ENCODE peak calls at places on chromosomes 16 and 17, in eight cellular contexts. R is A549, I is left lung, P is mammary epithelial cell, N is prostate gland, V is cardiac muscle cell, Q is lower lobe of right lung, Z is OCI-LY7. C is an unnamed sample. For H3K4me1 and H3K9me3, the result is how much of the 10 kb centered on the place peaks cover.

GRCh38 chr16:57574086-57574485 is 31.6 kb downstream of the ADGRG5 start:
- DNase-seq in R (no peak), I (no peak), P (no peak), N (no peak), V (no peak), Q (no peak), Z (no peak), C (no peak)

GRCh38 chr17:37220609-37220953 is 155.2 kb upstream of the C17orf78 start:
- DNase-seq in R (peak), I (no peak), P (no peak), N (no peak), V (peak), Q (no peak), Z (peak), C (no peak)

GRCh38 chr17:48800626-48801217 is 16.3 kb downstream of the TTLL6 start:
- DNase-seq in R (no peak), I (no peak), P (no peak), N (no peak), V (no peak), Q (no peak), Z (no peak), C (no peak)

GRCh38 chr17:42518755-42519545 is 17.1 kb upstream of the NAGLU start:
- DNase-seq in R (peak), I (no peak), P (no peak), N (no peak), V (peak), Q (no peak), Z (no peak), C (no peak)

GRCh38 chr16:20763461-20764232 is at the start of gene ACSM3:
- DNase-seq in R (peak), I (no peak), P (peak), N (peak), V (peak), Q (no peak), Z (peak), C (peak)

GRCh38 chr17:31811021-31811565 is 48.0 kb downstream of the COPRS start:
- DNase-seq in R (no peak), I (no peak), P (no peak), N (no peak), V (peak), Q (no peak), Z (no peak), C (no peak)

GRCh38 chr17:13509561-13509960 is 92.2 kb downstream of the HS3ST3A1 start:
- DNase-seq in R (no peak), I (no peak), P (no peak), N (no peak), V (peak), Q (no peak), Z (no peak), C (no peak)

GRCh38 chr17:3002538-3003301 is 60.7 kb downstream of the OR1D5 start:
- DNase-seq in R (no peak), I (peak), P (no peak), N (no peak), V (no peak), Q (peak), Z (peak), C (peak)

DNA sequence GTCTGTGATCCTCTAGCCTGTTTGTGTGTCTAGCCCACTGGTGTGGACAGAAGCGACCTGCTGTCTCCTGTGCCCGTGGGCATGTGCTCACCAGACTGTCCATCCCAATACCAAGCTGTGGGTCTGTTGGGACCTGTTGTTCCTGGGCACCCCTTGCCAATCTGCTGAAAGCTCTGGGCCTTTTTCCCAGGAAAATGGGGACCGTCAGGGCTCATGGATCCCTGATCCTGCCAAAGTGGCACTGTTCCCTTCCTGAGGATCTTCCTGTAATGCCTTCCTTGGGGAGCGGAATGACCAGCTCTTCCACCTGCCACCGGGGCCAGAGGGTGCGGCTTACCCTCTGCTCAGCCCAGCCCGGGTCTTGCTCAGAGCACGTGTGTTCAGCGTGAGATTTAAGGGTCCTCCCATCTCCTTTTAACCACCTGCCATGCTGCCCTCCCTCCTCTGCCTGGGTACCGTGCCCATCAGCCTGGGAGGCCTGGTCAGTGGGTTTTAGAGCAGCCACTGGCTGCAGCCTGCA is 59.3 kb downstream of the BAIAP2 start:
- DNase-seq in R (no peak), I (no peak), P (no peak), N (no peak), V (no peak), Q (no peak), Z (no peak), C (no peak)
- H3K4me1 ChIP-seq in R (half or more), I (half or more), P (half or more), N (under half), V (under half), Q (half or more), Z (under half), C (under half)

GRCh38 chr17:60493847-60494321 is 32.2 kb downstream of the APPBP2 start:
- DNase-seq in R (no peak), I (no peak), P (no peak), N (no peak), V (no peak), Q (no peak), Z (no peak), C (no peak)
- H3K9me3 ChIP-seq in R (under half), I (under half), P (under half), N (under half), V (under half), Q (under half), Z (under half), C (under half)

DNA sequence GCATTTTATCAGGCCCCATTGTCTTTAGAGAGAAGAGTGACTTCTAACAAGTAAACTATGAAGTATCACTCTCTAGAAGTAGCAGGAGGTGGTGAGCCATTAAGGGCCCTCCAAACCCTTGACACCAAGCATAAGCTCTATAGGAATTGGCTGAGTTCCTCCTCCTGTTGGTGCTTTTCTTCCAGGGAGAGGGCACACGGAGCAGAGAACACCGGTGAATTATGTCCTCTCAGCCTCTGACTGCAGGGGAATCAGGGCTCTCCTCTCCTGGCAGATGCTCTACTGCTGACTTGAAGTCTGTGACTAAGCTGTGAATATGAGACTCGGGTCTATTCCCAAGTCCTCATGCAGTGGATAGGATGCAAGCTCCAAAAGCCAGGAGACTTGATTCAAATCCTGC is 32.3 kb downstream of the CHD9 start:
- DNase-seq in R (no peak), I (no peak), P (no peak), N (no peak), V (peak), Q (no peak), Z (no peak), C (no peak)
- H3K4me1 ChIP-seq in R (half or more), I (half or more), P (half or more), N (under half), V (under half), Q (half or more), Z (under half), C (under half)

GRCh38 chr16:5415123-5415522 is 317.5 kb upstream of the EEF2KMT start:
- DNase-seq in R (no peak), I (no peak), P (no peak), N (no peak), V (no peak), Q (no peak), Z (no peak), C (no peak)
- H3K9me3 ChIP-seq in R (under half), I (under half), P (under half), N (under half), V (under half), Q (under half), Z (under half), C (under half)

GRCh38 chr17:4214142-4214541 is 49.6 kb downstream of the ANKFY1 start:
- DNase-seq in R (no peak), I (no peak), P (no peak), N (no peak), V (no peak), Q (no peak), Z (no peak), C (no peak)
- H3K4me1 ChIP-seq in R (under half), I (under half), P (under half), N (under half), V (under half), Q (under half), Z (under half), C (under half)

DNA sequence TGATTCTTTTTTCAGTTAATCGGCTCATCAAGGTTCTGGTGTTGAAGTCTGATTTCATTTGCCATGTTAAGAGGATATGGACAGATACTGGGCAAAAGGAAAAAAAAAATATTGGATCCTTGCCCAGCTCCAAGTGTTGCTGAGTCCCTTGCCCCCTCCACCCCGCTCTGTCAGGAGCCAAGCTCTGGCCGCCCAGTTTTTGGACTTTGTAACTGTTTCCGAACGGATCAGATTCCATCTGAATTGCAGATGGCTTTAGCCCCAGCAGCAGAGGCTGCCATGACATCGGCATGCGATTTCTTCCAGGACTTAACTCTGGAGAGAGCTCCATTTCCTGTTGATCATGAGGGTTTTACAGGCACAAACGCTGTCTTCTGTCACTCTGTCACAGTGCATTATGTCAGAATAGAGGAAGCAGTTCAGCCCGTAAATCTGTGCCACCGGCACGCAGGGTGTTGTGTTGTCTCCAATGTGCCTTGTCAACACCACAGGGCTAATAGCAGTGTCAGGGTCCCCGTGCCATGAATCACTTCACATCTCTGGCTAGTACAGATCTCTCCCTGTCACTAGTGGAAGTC is 615.6 kb downstream of the MAF start:
- DNase-seq in R (no peak), I (no peak), P (no peak), N (no peak), V (no peak), Q (no peak), Z (no peak), C (no peak)
- H3K9me3 ChIP-seq in R (under half), I (under half), P (under half), N (under half), V (under half), Q (under half), Z (under half), C (under half)

DNA sequence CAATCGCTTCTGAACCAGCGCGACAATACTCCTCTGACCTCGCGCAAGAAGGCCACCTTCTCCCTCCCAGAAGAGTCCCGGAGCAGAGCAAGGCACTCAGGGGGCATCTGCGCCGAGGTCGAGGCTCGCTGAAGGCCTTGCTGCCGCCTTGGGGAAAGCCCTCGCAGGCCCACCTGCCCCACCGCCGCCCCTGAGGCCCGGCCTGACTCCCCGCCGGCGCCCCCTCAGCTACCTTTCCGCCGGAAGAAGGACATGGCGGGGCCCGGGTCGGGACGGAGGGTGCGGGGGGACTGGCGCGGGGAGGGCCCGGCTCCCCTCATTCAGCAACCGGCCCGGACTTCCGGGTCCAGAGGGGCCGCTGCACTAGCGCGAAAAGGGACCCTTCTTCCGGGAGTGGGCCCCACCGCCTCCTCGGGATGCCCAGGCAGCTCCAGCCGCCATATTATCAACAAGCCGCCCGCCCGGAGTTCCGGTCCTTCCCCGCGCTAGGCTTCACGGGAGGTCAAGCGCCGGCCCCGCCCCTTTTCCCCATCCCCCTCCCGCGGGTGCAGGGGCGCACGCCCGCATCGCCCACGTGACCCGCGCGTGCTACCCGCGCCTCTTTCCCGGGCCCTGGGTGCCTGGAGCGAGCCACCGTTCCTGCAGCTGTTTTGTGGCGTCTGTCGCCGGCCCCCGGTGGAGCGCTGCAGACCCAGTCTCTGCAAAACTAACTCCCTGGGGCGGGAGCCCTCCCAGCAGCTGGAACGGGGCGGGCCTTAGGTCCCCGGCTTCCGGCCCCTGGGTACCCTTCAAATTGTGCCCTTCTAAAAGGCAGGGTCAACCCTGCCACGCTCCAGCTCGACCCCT is at the start of gene AKAP10:
- DNase-seq in R (peak), I (peak), P (peak), N (peak), V (peak), Q (peak), Z (peak), C (peak)
- H3K4me1 ChIP-seq in R (under half), I (under half), P (under half), N (under half), V (under half), Q (under half), Z (under half), C (under half)

DNA sequence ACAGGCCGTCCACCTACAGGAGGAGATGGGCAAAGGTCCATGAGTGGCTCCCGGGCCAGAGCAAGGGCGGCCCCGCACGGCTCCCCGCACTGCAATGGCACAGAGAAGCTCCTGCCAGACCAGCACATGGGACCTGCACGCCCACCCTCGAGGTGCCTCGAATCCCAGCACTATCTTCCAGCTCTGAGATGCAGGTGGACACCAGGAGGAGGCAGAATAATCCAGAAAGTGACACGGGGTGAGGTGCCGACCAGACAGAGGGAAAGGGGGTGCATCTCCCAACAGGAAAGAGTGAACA is 26.5 kb upstream of the C16orf95 start:
- DNase-seq in R (no peak), I (peak), P (no peak), N (no peak), V (no peak), Q (no peak), Z (no peak), C (peak)
- H3K9me3 ChIP-seq in R (under half), I (under half), P (under half), N (under half), V (under half), Q (under half), Z (under half), C (under half)

DNA sequence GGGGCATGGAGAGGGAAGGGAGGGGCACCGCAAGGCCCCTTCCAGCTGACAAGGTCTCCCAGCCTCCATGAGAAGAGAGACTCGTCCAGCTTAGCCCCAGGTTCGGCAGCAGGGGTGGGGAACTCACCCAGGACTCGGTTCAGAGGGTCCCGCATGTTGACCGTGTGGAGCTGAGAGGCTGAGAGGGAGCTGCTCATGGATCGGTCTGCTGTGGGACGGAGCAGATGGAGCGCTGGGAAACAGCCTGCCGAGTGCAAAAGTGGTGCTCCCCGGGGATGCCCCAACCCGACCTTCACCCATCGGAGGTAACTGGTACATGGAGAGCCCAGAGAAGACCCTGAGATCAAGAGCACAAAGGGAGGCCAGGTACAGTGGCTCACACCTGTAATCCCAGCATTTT is 4.9 kb downstream of the CSF3 start:
- DNase-seq in R (no peak), I (peak), P (no peak), N (no peak), V (no peak), Q (no peak), Z (no peak), C (no peak)
- H3K4me1 ChIP-seq in R (under half), I (half or more), P (half or more), N (under half), V (under half), Q (half or more), Z (under half), C (under half)